ENCODE peak calls at places on chromosomes 7 and 10, in seven cellular contexts. One of them, this sample, is unnamed.

GRCh38 chr10:98078774-98079173 is 48.4 kb upstream of the CRTAC1 start:
- DNase-seq in astrocyte of the spinal cord: no peak
- DNase-seq in ovary: no peak
- DNase-seq in skeletal muscle cell: no peak
- DNase-seq in A549: no peak
- DNase-seq in GM23248: no peak
- DNase-seq in endothelial cell of umbilical vein: peak
- DNase-seq in this sample: no peak

GRCh38 chr7:90759752-90760151 is 163.6 kb downstream of the CDK14 start:
- DNase-seq in endothelial cell of umbilical vein: peak
- DNase-seq in astrocyte of the spinal cord: no peak
- DNase-seq in skeletal muscle cell: no peak
- DNase-seq in A549: no peak
- DNase-seq in ovary: no peak
- DNase-seq in GM23248: no peak
- DNase-seq in this sample: no peak

GRCh38 chr10:7464703-7465102 is 53.9 kb upstream of the SFMBT2 start:
- DNase-seq in endothelial cell of umbilical vein: no peak
- DNase-seq in astrocyte of the spinal cord: no peak
- DNase-seq in ovary: peak
- DNase-seq in GM23248: no peak
- DNase-seq in A549: no peak
- DNase-seq in skeletal muscle cell: no peak
- DNase-seq in this sample: no peak

GRCh38 chr7:157797361-157797760 is 460.6 kb downstream of the DNAJB6 start:
- DNase-seq in endothelial cell of umbilical vein: no peak
- DNase-seq in astrocyte of the spinal cord: no peak
- DNase-seq in GM23248: no peak
- DNase-seq in skeletal muscle cell: no peak
- DNase-seq in ovary: no peak
- DNase-seq in A549: no peak
- DNase-seq in this sample: no peak

GRCh38 chr7:832292-832967 is at the start of gene SUN1:
- DNase-seq in A549: peak
- DNase-seq in endothelial cell of umbilical vein: peak
- DNase-seq in ovary: no peak
- DNase-seq in GM23248: peak
- DNase-seq in skeletal muscle cell: no peak
- DNase-seq in astrocyte of the spinal cord: peak
- DNase-seq in this sample: peak

GRCh38 chr7:121428857-121429489 is 32.9 kb upstream of the FAM3C start:
- DNase-seq in GM23248: peak
- DNase-seq in endothelial cell of umbilical vein: no peak
- DNase-seq in astrocyte of the spinal cord: no peak
- DNase-seq in A549: no peak
- DNase-seq in ovary: no peak
- DNase-seq in skeletal muscle cell: no peak
- DNase-seq in this sample: no peak

GRCh38 chr7:140330595-140330994 is 67.7 kb downstream of the SLC37A3 start:
- DNase-seq in astrocyte of the spinal cord: no peak
- DNase-seq in endothelial cell of umbilical vein: no peak
- DNase-seq in skeletal muscle cell: no peak
- DNase-seq in ovary: no peak
- DNase-seq in A549: no peak
- DNase-seq in GM23248: no peak
- DNase-seq in this sample: no peak

GRCh38 chr7:151744656-151745055 is 132.3 kb downstream of the PRKAG2 start:
- DNase-seq in ovary: no peak
- DNase-seq in astrocyte of the spinal cord: no peak
- DNase-seq in endothelial cell of umbilical vein: no peak
- DNase-seq in GM23248: no peak
- DNase-seq in A549: no peak
- DNase-seq in skeletal muscle cell: no peak
- DNase-seq in this sample: no peak

GRCh38 chr7:31791881-31792280 is 104.9 kb downstream of the PPP1R17 start:
- DNase-seq in endothelial cell of umbilical vein: no peak
- DNase-seq in skeletal muscle cell: peak
- DNase-seq in GM23248: peak
- DNase-seq in ovary: no peak
- DNase-seq in astrocyte of the spinal cord: peak
- DNase-seq in A549: no peak
- DNase-seq in this sample: no peak

GRCh38 chr10:21261705-21262285 is 263.7 kb downstream of the SKIDA1 start:
- DNase-seq in A549: no peak
- DNase-seq in GM23248: no peak
- DNase-seq in skeletal muscle cell: no peak
- DNase-seq in astrocyte of the spinal cord: peak
- DNase-seq in ovary: no peak
- DNase-seq in endothelial cell of umbilical vein: no peak
- DNase-seq in this sample: no peak

GRCh38 chr7:150340024-150340749 is 1.2 kb downstream of the RARRES2 start:
- DNase-seq in astrocyte of the spinal cord: peak
- DNase-seq in endothelial cell of umbilical vein: no peak
- DNase-seq in ovary: peak
- DNase-seq in skeletal muscle cell: no peak
- DNase-seq in A549: no peak
- DNase-seq in GM23248: peak
- DNase-seq in this sample: no peak

GRCh38 chr10:131616040-131616439 is 284.8 kb upstream of the PPP2R2D start:
- DNase-seq in A549: no peak
- DNase-seq in endothelial cell of umbilical vein: no peak
- DNase-seq in skeletal muscle cell: no peak
- DNase-seq in GM23248: no peak
- DNase-seq in astrocyte of the spinal cord: no peak
- DNase-seq in ovary: no peak
- DNase-seq in this sample: no peak

GRCh38 chr10:73998623-73999622 is 1.0 kb downstream of the VCL start:
- DNase-seq in A549: peak
- DNase-seq in endothelial cell of umbilical vein: peak
- DNase-seq in skeletal muscle cell: peak
- DNase-seq in GM23248: peak
- DNase-seq in astrocyte of the spinal cord: peak
- DNase-seq in ovary: peak
- DNase-seq in this sample: peak

GRCh38 chr7:19575909-19576557 is 132.8 kb downstream of the POLR1F start:
- DNase-seq in astrocyte of the spinal cord: no peak
- DNase-seq in endothelial cell of umbilical vein: no peak
- DNase-seq in ovary: no peak
- DNase-seq in GM23248: no peak
- DNase-seq in A549: no peak
- DNase-seq in skeletal muscle cell: peak
- DNase-seq in this sample: no peak

GRCh38 chr10:101305241-101306230 is 48.4 kb upstream of the BTRC start:
- DNase-seq in endothelial cell of umbilical vein: no peak
- DNase-seq in skeletal muscle cell: no peak
- DNase-seq in GM23248: no peak
- DNase-seq in ovary: no peak
- DNase-seq in astrocyte of the spinal cord: no peak
- DNase-seq in A549: no peak
- DNase-seq in this sample: no peak

GRCh38 chr10:5288359-5288758 is 76.4 kb upstream of the UCN3 start:
- DNase-seq in skeletal muscle cell: no peak
- DNase-seq in A549: no peak
- DNase-seq in GM23248: no peak
- DNase-seq in endothelial cell of umbilical vein: no peak
- DNase-seq in astrocyte of the spinal cord: no peak
- DNase-seq in ovary: no peak
- DNase-seq in this sample: no peak

GRCh38 chr10:57716884-57717283 is 550.8 kb downstream of the IPMK start:
- DNase-seq in ovary: no peak
- DNase-seq in endothelial cell of umbilical vein: no peak
- DNase-seq in astrocyte of the spinal cord: peak
- DNase-seq in GM23248: peak
- DNase-seq in skeletal muscle cell: peak
- DNase-seq in A549: no peak
- DNase-seq in this sample: no peak

GRCh38 chr10:62573929-62574328 is 199.8 kb downstream of the ZNF365 start:
- DNase-seq in astrocyte of the spinal cord: no peak
- DNase-seq in A549: no peak
- DNase-seq in endothelial cell of umbilical vein: no peak
- DNase-seq in ovary: no peak
- DNase-seq in skeletal muscle cell: no peak
- DNase-seq in GM23248: no peak
- DNase-seq in this sample: no peak

GRCh38 chr10:49220679-49221078 is 32.5 kb upstream of the TMEM273 start:
- DNase-seq in astrocyte of the spinal cord: no peak
- DNase-seq in skeletal muscle cell: no peak
- DNase-seq in A549: no peak
- DNase-seq in GM23248: no peak
- DNase-seq in endothelial cell of umbilical vein: no peak
- DNase-seq in ovary: no peak
- DNase-seq in this sample: no peak

GRCh38 chr10:80274396-80275134 is 14.9 kb downstream of the MAT1A start:
- DNase-seq in A549: no peak
- DNase-seq in GM23248: no peak
- DNase-seq in astrocyte of the spinal cord: no peak
- DNase-seq in skeletal muscle cell: no peak
- DNase-seq in ovary: no peak
- DNase-seq in endothelial cell of umbilical vein: no peak
- DNase-seq in this sample: no peak

DNA sequence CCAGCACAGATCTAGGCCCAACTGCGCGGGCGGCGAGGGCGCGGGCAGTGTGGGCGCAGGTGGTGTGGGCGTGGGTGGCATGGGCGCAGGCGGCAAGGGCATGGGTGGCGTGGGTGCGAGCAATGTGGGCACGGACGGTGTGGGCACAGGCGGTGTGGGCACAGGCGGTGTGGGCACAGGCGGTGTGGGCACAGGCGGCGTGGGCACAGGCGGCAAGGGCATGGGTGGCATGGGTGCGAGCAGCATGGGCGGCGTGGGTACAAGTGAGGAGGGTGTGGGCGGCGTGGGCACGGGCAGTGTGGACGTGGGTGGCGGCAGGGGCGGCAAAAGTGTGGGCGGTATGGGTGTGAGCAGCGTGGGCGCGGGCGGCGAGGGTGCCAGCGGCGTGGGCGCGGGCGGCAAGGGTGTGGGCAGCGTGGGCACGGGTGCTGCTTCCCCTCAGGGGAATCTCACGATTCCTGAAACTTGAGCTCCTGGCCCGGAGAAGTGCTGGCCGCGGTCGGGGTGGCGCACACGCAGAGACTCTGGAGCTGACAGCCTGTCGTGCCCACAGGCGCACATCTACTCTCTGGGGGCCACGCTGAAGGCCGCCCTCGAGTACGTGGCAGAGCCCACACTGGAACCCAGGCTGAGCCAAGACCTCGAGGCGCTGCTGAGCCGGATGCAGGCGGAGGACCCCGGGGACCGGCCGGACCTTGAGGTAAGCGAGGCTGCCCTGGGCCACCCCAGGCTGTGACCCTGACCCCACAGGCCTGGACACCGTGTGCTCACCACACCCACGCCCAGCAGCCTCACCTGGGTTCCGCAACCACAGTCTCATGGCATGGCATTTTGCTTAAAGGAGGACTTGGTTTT is 23.0 kb downstream of the KNDC1 start:
- DNase-seq in astrocyte of the spinal cord: no peak
- DNase-seq in ovary: peak
- DNase-seq in GM23248: no peak
- DNase-seq in A549: no peak
- DNase-seq in endothelial cell of umbilical vein: no peak
- DNase-seq in skeletal muscle cell: no peak
- DNase-seq in this sample: peak
- H3K4me3 ChIP-seq in astrocyte of the spinal cord: no peak
- H3K4me3 ChIP-seq in ovary: no peak
- H3K4me3 ChIP-seq in GM23248: no peak
- H3K4me3 ChIP-seq in A549: no peak
- H3K4me3 ChIP-seq in endothelial cell of umbilical vein: no peak
- H3K4me3 ChIP-seq in skeletal muscle cell: no peak
- H3K4me3 ChIP-seq in this sample: no peak

GRCh38 chr7:105711726-105712402 is 130.6 kb upstream of the EFCAB10 start:
- DNase-seq in GM23248: no peak
- DNase-seq in A549: no peak
- DNase-seq in astrocyte of the spinal cord: no peak
- DNase-seq in endothelial cell of umbilical vein: no peak
- DNase-seq in ovary: no peak
- DNase-seq in skeletal muscle cell: no peak
- DNase-seq in this sample: no peak
- H3K4me3 ChIP-seq in GM23248: no peak
- H3K4me3 ChIP-seq in A549: no peak
- H3K4me3 ChIP-seq in astrocyte of the spinal cord: no peak
- H3K4me3 ChIP-seq in endothelial cell of umbilical vein: no peak
- H3K4me3 ChIP-seq in ovary: no peak
- H3K4me3 ChIP-seq in skeletal muscle cell: no peak
- H3K4me3 ChIP-seq in this sample: no peak

GRCh38 chr10:114184276-114184675 is 5.1 kb downstream of the TDRD1 start:
- DNase-seq in A549: no peak
- DNase-seq in GM23248: no peak
- DNase-seq in astrocyte of the spinal cord: no peak
- DNase-seq in ovary: no peak
- DNase-seq in skeletal muscle cell: no peak
- DNase-seq in endothelial cell of umbilical vein: no peak
- DNase-seq in this sample: no peak

GRCh38 chr10:114179747-114180146 is 594 bp downstream of the TDRD1 start:
- DNase-seq in endothelial cell of umbilical vein: no peak
- DNase-seq in A549: no peak
- DNase-seq in skeletal muscle cell: no peak
- DNase-seq in ovary: no peak
- DNase-seq in GM23248: no peak
- DNase-seq in astrocyte of the spinal cord: no peak
- DNase-seq in this sample: no peak

GRCh38 chr10:114181971-114182370 is 2.8 kb downstream of the TDRD1 start:
- DNase-seq in astrocyte of the spinal cord: no peak
- DNase-seq in GM23248: no peak
- DNase-seq in ovary: no peak
- DNase-seq in skeletal muscle cell: peak
- DNase-seq in endothelial cell of umbilical vein: peak
- DNase-seq in A549: no peak
- DNase-seq in this sample: no peak

GRCh38 chr10:114180937-114181336 is 1.8 kb downstream of the TDRD1 start:
- DNase-seq in GM23248: no peak
- DNase-seq in A549: no peak
- DNase-seq in skeletal muscle cell: no peak
- DNase-seq in ovary: no peak
- DNase-seq in endothelial cell of umbilical vein: no peak
- DNase-seq in astrocyte of the spinal cord: no peak
- DNase-seq in this sample: no peak

DNA sequence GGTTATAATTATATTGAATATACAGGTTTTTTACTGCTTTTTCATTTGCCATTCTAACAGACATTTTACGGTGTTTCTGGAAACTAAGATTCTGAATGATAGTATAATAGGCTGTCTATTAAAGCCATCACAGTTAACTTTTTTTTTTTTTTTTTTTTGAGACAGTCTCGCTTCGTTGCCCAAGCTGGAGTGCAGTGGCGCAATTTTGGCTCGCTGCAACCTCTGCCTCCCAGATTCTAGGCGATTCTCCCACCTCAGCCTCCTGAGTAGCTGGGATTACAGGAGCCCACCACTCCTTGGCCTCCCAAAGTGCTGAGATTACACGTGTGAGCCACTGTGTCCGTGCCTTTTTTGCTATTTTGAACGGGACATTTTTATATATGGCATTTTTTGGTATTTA is 4.4 kb downstream of the TDRD1 start:
- DNase-seq in endothelial cell of umbilical vein: no peak
- DNase-seq in ovary: no peak
- DNase-seq in skeletal muscle cell: no peak
- DNase-seq in A549: no peak
- DNase-seq in GM23248: no peak
- DNase-seq in astrocyte of the spinal cord: no peak
- DNase-seq in this sample: no peak
- H3K4me3 ChIP-seq in endothelial cell of umbilical vein: no peak
- H3K4me3 ChIP-seq in ovary: no peak
- H3K4me3 ChIP-seq in skeletal muscle cell: no peak
- H3K4me3 ChIP-seq in A549: no peak
- H3K4me3 ChIP-seq in GM23248: no peak
- H3K4me3 ChIP-seq in astrocyte of the spinal cord: no peak
- H3K4me3 ChIP-seq in this sample: no peak

GRCh38 chr10:91096263-91096662 is 124.2 kb upstream of the PCGF5 start:
- DNase-seq in ovary: no peak
- DNase-seq in skeletal muscle cell: no peak
- DNase-seq in GM23248: no peak
- DNase-seq in astrocyte of the spinal cord: no peak
- DNase-seq in endothelial cell of umbilical vein: no peak
- DNase-seq in A549: no peak
- DNase-seq in this sample: no peak
- H3K4me3 ChIP-seq in ovary: no peak
- H3K4me3 ChIP-seq in skeletal muscle cell: no peak
- H3K4me3 ChIP-seq in GM23248: no peak
- H3K4me3 ChIP-seq in astrocyte of the spinal cord: no peak
- H3K4me3 ChIP-seq in endothelial cell of umbilical vein: no peak
- H3K4me3 ChIP-seq in A549: no peak
- H3K4me3 ChIP-seq in this sample: no peak

This sample was measured in dorsolateral prefrontal cortex.